ENCODE peak calls at places on chromosome 11, in four cellular contexts. T is NCI-H524, C is NCI-H2081, E is HL-60. Z is an unnamed sample.

GRCh38 chr11:134358165-134358852 is 26.5 kb downstream of the GLB1L2 start:
- DNase-seq in T (no peak), E (no peak), C (no peak), Z (no peak)

GRCh38 chr11:63536669-63537292 is at the start of gene PLAAT4:
- DNase-seq in T (no peak), C (no peak), E (no peak), Z (no peak)

GRCh38 chr11:69294621-69295078 is 695 bp downstream of the MYEOV start:
- DNase-seq in T (no peak), C (no peak), E (no peak), Z (no peak)

GRCh38 chr11:131637469-131638175 is 267.2 kb downstream of the NTM start:
- DNase-seq in C (no peak), E (no peak), T (no peak), Z (no peak)

GRCh38 chr11:10591741-10592140 is 23.3 kb upstream of the LYVE1 start:
- DNase-seq in E (no peak), C (no peak), T (no peak), Z (no peak)

GRCh38 chr11:62195945-62196344 is 5.9 kb downstream of the SCGB1D1 start:
- DNase-seq in E (no peak), C (no peak), T (peak), Z (no peak)

GRCh38 chr11:47538741-47539575 is 14.0 kb downstream of the CELF1 start:
- DNase-seq in T (no peak), E (no peak), C (peak), Z (no peak)

GRCh38 chr11:47305734-47306483 is 36.0 kb downstream of the MADD start:
- DNase-seq in E (no peak), C (no peak), T (peak), Z (no peak)

GRCh38 chr11:44876923-44877322 is 73.8 kb downstream of the TP53I11 start:
- DNase-seq in T (no peak), E (no peak), C (no peak), Z (no peak)

GRCh38 chr11:85595285-85595884 is 31.8 kb downstream of the DLG2 start:
- DNase-seq in C (peak), E (peak), T (peak), Z (no peak)

GRCh38 chr11:33857924-33858323 is 34.0 kb downstream of the LMO2 start:
- DNase-seq in T (peak), E (no peak), C (peak), Z (no peak)

GRCh38 chr11:45239733-45240132 is 46.4 kb downstream of the SYT13 start:
- DNase-seq in E (no peak), T (no peak), C (no peak), Z (no peak)

GRCh38 chr11:64687641-64688533 is 35.1 kb downstream of the NRXN2 start:
- DNase-seq in C (no peak), T (peak), E (no peak), Z (no peak)

GRCh38 chr11:44561275-44561781 is 4.1 kb upstream of the CD82 start:
- DNase-seq in T (no peak), E (no peak), C (no peak), Z (no peak)

GRCh38 chr11:31987118-31988005 is 103.5 kb upstream of the RCN1 start:
- DNase-seq in E (no peak), T (peak), C (peak), Z (no peak)

GRCh38 chr11:495537-495931 is 11.5 kb downstream of the RNH1 start:
- DNase-seq in E (no peak), T (no peak), C (no peak), Z (no peak)

GRCh38 chr11:85725510-85726258 is 39.7 kb upstream of the CCDC89 start:
- DNase-seq in T (no peak), C (no peak), E (no peak), Z (no peak)

GRCh38 chr11:78420796-78421209 is 3.2 kb upstream of the GAB2 start:
- DNase-seq in E (no peak), C (peak), T (no peak), Z (no peak)